ENCODE peak calls at places on chromosomes 16 and 17, in five cellular contexts. E is NCI-H1105, B is iris pigment epithelial cell, P is HTR-8/SVneo, R is GM03348. O is an unnamed sample.

GRCh38 chr16:68064791-68065365 is 20.3 kb upstream of the NFATC3 start:
- DNase-seq in P (peak; percentile 85), R (peak; percentile 74), B (peak; percentile 85), E (no peak), O (peak; percentile 93)

GRCh38 chr17:17752822-17753448 is 71.7 kb downstream of the RAI1 start:
- DNase-seq in B (no peak), E (no peak), P (no peak), R (no peak), O (no peak)

GRCh38 chr17:31787857-31788570 is 71.0 kb downstream of the COPRS start:
- DNase-seq in R (peak; percentile 92), E (no peak), P (peak; percentile 79), B (peak; percentile 93), O (peak; percentile 92)

GRCh38 chr16:10981697-10982216 is 37.4 kb downstream of the CLEC16A start:
- DNase-seq in R (no peak), P (no peak), B (no peak), E (no peak), O (no peak)

GRCh38 chr16:17304124-17304813 is 166.5 kb downstream of the XYLT1 start:
- DNase-seq in P (no peak), B (no peak), E (no peak), R (no peak), O (no peak)

GRCh38 chr16:72983241-72983640 is 64.7 kb downstream of the ZFHX3 start:
- DNase-seq in E (no peak), R (no peak), P (no peak), B (no peak), O (no peak)

GRCh38 chr16:47142469-47143328 is 1.0 kb downstream of the NETO2 start:
- DNase-seq in B (peak; percentile 71), P (no peak), E (peak; percentile 40), R (peak; percentile 61), O (peak; percentile 32)

GRCh38 chr16:57578521-57579360 is 36.3 kb downstream of the ADGRG5 start:
- DNase-seq in R (no peak), P (no peak), B (no peak), E (no peak), O (peak; percentile 28)

GRCh38 chr16:88285514-88285822 is 97.3 kb upstream of the ZNF469 start:
- DNase-seq in R (no peak), E (no peak), P (no peak), B (no peak), O (no peak)

GRCh38 chr17:74210191-74211140 is 2.9 kb upstream of the TTYH2 start:
- DNase-seq in E (peak; percentile 12), P (peak; percentile 91), B (peak; percentile 58), R (peak; percentile 90), O (peak; percentile 62)

O was measured in kidney glomerular epithelial cell.